ENCODE peak calls at places on chromosome 16, in nine cellular contexts. One of them, this sample, is unnamed.

GRCh38 chr16:89485701-89486246 is 4.6 kb downstream of the ANKRD11 start:
- DNase-seq in lower lobe of right lung: no peak
- DNase-seq in GM13977: no peak
- DNase-seq in Calu3: no peak
- DNase-seq in RWPE1: no peak
- DNase-seq in endodermal cell: no peak
- DNase-seq in fibroblast of lung: no peak
- DNase-seq in nephron progenitor cell: no peak
- DNase-seq in foreskin keratinocyte: no peak
- DNase-seq in this sample: no peak

GRCh38 chr16:8730335-8730915 is 56.0 kb downstream of the ABAT start:
- DNase-seq in GM13977: no peak
- DNase-seq in fibroblast of lung: no peak
- DNase-seq in foreskin keratinocyte: peak; percentile 85
- DNase-seq in nephron progenitor cell: no peak
- DNase-seq in lower lobe of right lung: no peak
- DNase-seq in RWPE1: peak; percentile 79
- DNase-seq in Calu3: no peak
- DNase-seq in endodermal cell: no peak
- DNase-seq in this sample: no peak

GRCh38 chr16:79089735-79090284 is 510.7 kb downstream of the MAF start:
- DNase-seq in nephron progenitor cell: no peak
- DNase-seq in endodermal cell: no peak
- DNase-seq in foreskin keratinocyte: no peak
- DNase-seq in lower lobe of right lung: no peak
- DNase-seq in fibroblast of lung: no peak
- DNase-seq in RWPE1: no peak
- DNase-seq in Calu3: no peak
- DNase-seq in GM13977: no peak
- DNase-seq in this sample: no peak

GRCh38 chr16:20866161-20866772 is 33.9 kb downstream of the DCUN1D3 start:
- DNase-seq in fibroblast of lung: peak; percentile 81
- DNase-seq in GM13977: peak; percentile 23
- DNase-seq in Calu3: peak; percentile 61
- DNase-seq in RWPE1: peak; percentile 88
- DNase-seq in foreskin keratinocyte: peak; percentile 85
- DNase-seq in endodermal cell: peak; percentile 60
- DNase-seq in nephron progenitor cell: no peak
- DNase-seq in lower lobe of right lung: no peak
- DNase-seq in this sample: no peak

GRCh38 chr16:80174416-80174815 is 366.4 kb upstream of the DYNLRB2 start:
- DNase-seq in foreskin keratinocyte: peak; percentile 84
- DNase-seq in endodermal cell: no peak
- DNase-seq in lower lobe of right lung: no peak
- DNase-seq in Calu3: no peak
- DNase-seq in RWPE1: peak; percentile 50
- DNase-seq in fibroblast of lung: peak; percentile 89
- DNase-seq in GM13977: no peak
- DNase-seq in nephron progenitor cell: no peak
- DNase-seq in this sample: no peak

GRCh38 chr16:75296606-75297005 is 45.2 kb upstream of the BCAR1 start:
- DNase-seq in nephron progenitor cell: no peak
- DNase-seq in lower lobe of right lung: no peak
- DNase-seq in GM13977: no peak
- DNase-seq in RWPE1: no peak
- DNase-seq in fibroblast of lung: peak; percentile 54
- DNase-seq in Calu3: no peak
- DNase-seq in foreskin keratinocyte: no peak
- DNase-seq in endodermal cell: no peak
- DNase-seq in this sample: no peak

GRCh38 chr16:76639685-76640289 is 362.6 kb downstream of the CNTNAP4 start:
- DNase-seq in nephron progenitor cell: peak; percentile 28
- DNase-seq in foreskin keratinocyte: peak; percentile 29
- DNase-seq in fibroblast of lung: peak; percentile 81
- DNase-seq in GM13977: no peak
- DNase-seq in Calu3: peak; percentile 60
- DNase-seq in endodermal cell: peak; percentile 84
- DNase-seq in lower lobe of right lung: no peak
- DNase-seq in RWPE1: peak; percentile 18
- DNase-seq in this sample: no peak

GRCh38 chr16:53912155-53912554 is 208.2 kb downstream of the FTO start:
- DNase-seq in nephron progenitor cell: no peak
- DNase-seq in fibroblast of lung: no peak
- DNase-seq in foreskin keratinocyte: peak; percentile 94
- DNase-seq in GM13977: peak; percentile 19
- DNase-seq in endodermal cell: no peak
- DNase-seq in Calu3: no peak
- DNase-seq in lower lobe of right lung: no peak
- DNase-seq in RWPE1: peak; percentile 74
- DNase-seq in this sample: no peak

GRCh38 chr16:13554020-13554419 is 365.9 kb upstream of the ERCC4 start:
- DNase-seq in foreskin keratinocyte: no peak
- DNase-seq in Calu3: no peak
- DNase-seq in lower lobe of right lung: no peak
- DNase-seq in RWPE1: no peak
- DNase-seq in GM13977: no peak
- DNase-seq in fibroblast of lung: no peak
- DNase-seq in nephron progenitor cell: no peak
- DNase-seq in endodermal cell: no peak
- DNase-seq in this sample: no peak

GRCh38 chr16:13552960-13553257 is 367.0 kb upstream of the ERCC4 start:
- DNase-seq in fibroblast of lung: no peak
- DNase-seq in lower lobe of right lung: no peak
- DNase-seq in nephron progenitor cell: no peak
- DNase-seq in foreskin keratinocyte: no peak
- DNase-seq in GM13977: no peak
- DNase-seq in RWPE1: no peak
- DNase-seq in Calu3: no peak
- DNase-seq in endodermal cell: no peak
- DNase-seq in this sample: no peak

GRCh38 chr16:13550254-13550653 is 369.7 kb upstream of the ERCC4 start:
- DNase-seq in fibroblast of lung: no peak
- DNase-seq in lower lobe of right lung: no peak
- DNase-seq in Calu3: no peak
- DNase-seq in endodermal cell: no peak
- DNase-seq in nephron progenitor cell: no peak
- DNase-seq in GM13977: no peak
- DNase-seq in foreskin keratinocyte: no peak
- DNase-seq in RWPE1: no peak
- DNase-seq in this sample: no peak

GRCh38 chr16:13553453-13553985 is 366.4 kb upstream of the ERCC4 start:
- DNase-seq in RWPE1: no peak
- DNase-seq in lower lobe of right lung: no peak
- DNase-seq in foreskin keratinocyte: no peak
- DNase-seq in endodermal cell: no peak
- DNase-seq in Calu3: no peak
- DNase-seq in nephron progenitor cell: no peak
- DNase-seq in GM13977: no peak
- DNase-seq in fibroblast of lung: no peak
- DNase-seq in this sample: no peak

DNA sequence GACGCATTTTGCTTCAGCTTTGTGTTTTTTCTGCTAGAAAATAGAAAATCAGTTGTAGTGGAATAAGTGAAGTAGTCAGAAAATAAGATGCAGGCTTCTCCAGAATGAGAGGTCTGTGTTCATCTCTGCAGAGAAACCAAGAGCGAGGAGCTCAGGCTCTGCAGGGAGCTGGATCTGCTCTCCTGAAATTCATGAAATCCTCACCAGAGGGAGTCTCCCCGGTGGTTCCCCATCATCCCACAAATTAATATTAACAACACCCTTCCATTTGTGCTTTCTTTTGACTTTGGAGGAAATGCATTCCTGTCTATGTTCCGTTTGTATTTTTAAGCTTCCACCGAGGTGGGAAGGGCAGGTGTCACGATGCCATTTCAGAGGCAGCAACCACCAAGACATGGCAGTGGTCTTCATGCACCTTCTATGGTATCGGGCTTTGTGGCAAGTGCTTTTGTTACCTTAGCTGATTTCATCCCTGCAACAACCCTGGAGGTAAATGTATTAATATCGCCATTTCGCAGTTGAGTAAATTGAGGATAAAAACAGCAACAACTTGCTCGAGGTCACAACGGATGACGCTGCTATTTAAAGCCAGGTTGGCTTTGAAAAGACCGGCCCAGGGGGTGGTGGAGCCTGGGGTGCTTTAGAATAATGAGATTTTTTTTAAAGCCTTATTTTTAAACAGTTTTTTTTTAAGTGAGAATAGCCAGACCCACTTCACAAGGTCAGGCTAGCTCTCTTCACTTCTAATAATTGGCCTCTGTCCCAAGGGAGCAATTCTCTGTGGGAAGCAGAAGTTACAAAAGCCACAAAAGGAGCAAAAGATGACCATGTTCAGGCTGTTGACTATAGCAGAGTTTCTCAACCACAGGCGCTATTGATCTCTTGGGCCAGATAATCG is 367.6 kb upstream of the ERCC4 start:
- DNase-seq in lower lobe of right lung: no peak
- DNase-seq in nephron progenitor cell: no peak
- DNase-seq in foreskin keratinocyte: no peak
- DNase-seq in GM13977: no peak
- DNase-seq in RWPE1: no peak
- DNase-seq in endodermal cell: no peak
- DNase-seq in fibroblast of lung: no peak
- DNase-seq in Calu3: no peak
- DNase-seq in this sample: no peak
- TF ChIP-seq CTCF in lower lobe of right lung: no peak
- TF ChIP-seq CTCF in nephron progenitor cell: no peak
- TF ChIP-seq CTCF in foreskin keratinocyte: no peak
- TF ChIP-seq CTCF in GM13977: no peak
- TF ChIP-seq CTCF in RWPE1: no peak
- TF ChIP-seq CTCF in endodermal cell: peak; percentile 71
- TF ChIP-seq CTCF in fibroblast of lung: no peak
- TF ChIP-seq CTCF in Calu3: no peak
- TF ChIP-seq CTCF in this sample: no peak

DNA sequence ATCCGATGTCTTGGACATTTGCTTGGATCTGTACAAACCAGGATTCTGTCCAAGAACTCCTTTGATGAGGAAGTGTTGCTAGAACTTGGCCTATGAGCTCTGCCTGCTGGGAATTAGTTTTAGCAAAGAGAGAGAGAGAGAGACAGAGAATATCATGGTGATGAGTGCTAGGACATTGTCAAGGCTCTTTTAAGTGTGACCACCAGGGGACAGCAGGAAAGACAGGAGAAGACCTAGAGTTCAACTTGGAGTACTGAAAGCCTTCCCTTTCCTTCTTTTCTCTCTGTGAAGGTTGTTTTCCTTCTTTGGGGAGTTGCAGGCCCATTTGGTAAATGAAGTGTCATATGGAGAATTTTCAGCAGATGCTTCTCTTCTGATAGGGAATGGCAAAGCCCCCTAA is 389.2 kb upstream of the HSBP1 start:
- DNase-seq in fibroblast of lung: no peak
- DNase-seq in endodermal cell: no peak
- DNase-seq in nephron progenitor cell: no peak
- DNase-seq in GM13977: no peak
- DNase-seq in Calu3: no peak
- DNase-seq in foreskin keratinocyte: no peak
- DNase-seq in RWPE1: no peak
- DNase-seq in lower lobe of right lung: no peak
- DNase-seq in this sample: no peak
- TF ChIP-seq CTCF in fibroblast of lung: no peak
- TF ChIP-seq CTCF in endodermal cell: peak; percentile 70
- TF ChIP-seq CTCF in nephron progenitor cell: no peak
- TF ChIP-seq CTCF in GM13977: no peak
- TF ChIP-seq CTCF in Calu3: no peak
- TF ChIP-seq CTCF in foreskin keratinocyte: no peak
- TF ChIP-seq CTCF in RWPE1: no peak
- TF ChIP-seq CTCF in lower lobe of right lung: no peak
- TF ChIP-seq CTCF in this sample: no peak

GRCh38 chr16:57169327-57169726 is 16.5 kb downstream of the PSME3IP1 start:
- DNase-seq in endodermal cell: no peak
- DNase-seq in lower lobe of right lung: no peak
- DNase-seq in RWPE1: no peak
- DNase-seq in nephron progenitor cell: no peak
- DNase-seq in Calu3: no peak
- DNase-seq in foreskin keratinocyte: no peak
- DNase-seq in GM13977: no peak
- DNase-seq in fibroblast of lung: no peak
- DNase-seq in this sample: no peak

GRCh38 chr16:57165923-57166322 is 19.9 kb downstream of the PSME3IP1 start:
- DNase-seq in Calu3: no peak
- DNase-seq in fibroblast of lung: peak; percentile 88
- DNase-seq in GM13977: no peak
- DNase-seq in lower lobe of right lung: no peak
- DNase-seq in endodermal cell: no peak
- DNase-seq in nephron progenitor cell: no peak
- DNase-seq in RWPE1: no peak
- DNase-seq in foreskin keratinocyte: peak; percentile 43
- DNase-seq in this sample: no peak

GRCh38 chr16:57167537-57167936 is 18.3 kb downstream of the PSME3IP1 start:
- DNase-seq in lower lobe of right lung: no peak
- DNase-seq in GM13977: no peak
- DNase-seq in RWPE1: no peak
- DNase-seq in fibroblast of lung: no peak
- DNase-seq in nephron progenitor cell: no peak
- DNase-seq in Calu3: no peak
- DNase-seq in endodermal cell: no peak
- DNase-seq in foreskin keratinocyte: no peak
- DNase-seq in this sample: no peak

GRCh38 chr16:57166951-57167350 is 18.9 kb downstream of the PSME3IP1 start:
- DNase-seq in endodermal cell: no peak
- DNase-seq in Calu3: no peak
- DNase-seq in GM13977: no peak
- DNase-seq in nephron progenitor cell: no peak
- DNase-seq in lower lobe of right lung: peak; percentile 66
- DNase-seq in RWPE1: no peak
- DNase-seq in fibroblast of lung: peak; percentile 75
- DNase-seq in foreskin keratinocyte: peak; percentile 74
- DNase-seq in this sample: no peak

GRCh38 chr16:57167951-57168350 is 17.9 kb downstream of the PSME3IP1 start:
- DNase-seq in GM13977: peak; percentile 59
- DNase-seq in lower lobe of right lung: no peak
- DNase-seq in foreskin keratinocyte: peak; percentile 60
- DNase-seq in RWPE1: peak; percentile 46
- DNase-seq in endodermal cell: no peak
- DNase-seq in fibroblast of lung: peak; percentile 87
- DNase-seq in nephron progenitor cell: no peak
- DNase-seq in Calu3: no peak
- DNase-seq in this sample: no peak
- TF ChIP-seq CTCF in GM13977: peak; percentile 64
- TF ChIP-seq CTCF in lower lobe of right lung: peak; percentile 58
- TF ChIP-seq CTCF in foreskin keratinocyte: peak; percentile 87
- TF ChIP-seq CTCF in RWPE1: peak; percentile 76
- TF ChIP-seq CTCF in endodermal cell: peak; percentile 69
- TF ChIP-seq CTCF in fibroblast of lung: peak; percentile 72
- TF ChIP-seq CTCF in nephron progenitor cell: peak; percentile 56
- TF ChIP-seq CTCF in Calu3: peak; percentile 22
- TF ChIP-seq CTCF in this sample: peak; percentile 90

DNA sequence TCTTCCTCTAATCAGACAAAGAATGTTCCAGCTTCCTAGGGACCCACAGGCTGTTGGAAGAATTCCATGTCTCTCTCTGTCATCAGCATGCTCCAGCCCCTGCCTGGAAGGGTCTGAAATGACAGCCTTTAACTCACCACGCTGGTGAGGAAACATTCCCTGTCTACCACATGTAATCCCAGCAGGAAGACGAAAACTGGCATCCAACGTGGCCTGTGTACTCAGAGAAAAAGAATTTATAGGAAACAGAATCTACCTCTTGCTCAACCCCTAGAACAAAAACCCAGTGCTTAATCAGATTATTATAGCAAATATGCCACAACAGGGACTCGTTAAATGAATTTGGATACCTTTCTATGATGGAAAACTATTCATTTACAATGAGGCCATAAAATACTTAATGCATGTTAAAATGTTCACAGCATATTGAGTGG is 147.3 kb upstream of the FOXF1 start:
- DNase-seq in fibroblast of lung: peak; percentile 96
- DNase-seq in RWPE1: peak; percentile 38
- DNase-seq in GM13977: no peak
- DNase-seq in Calu3: no peak
- DNase-seq in lower lobe of right lung: no peak
- DNase-seq in endodermal cell: no peak
- DNase-seq in foreskin keratinocyte: no peak
- DNase-seq in nephron progenitor cell: no peak
- DNase-seq in this sample: peak; percentile 6
- TF ChIP-seq CTCF in fibroblast of lung: no peak
- TF ChIP-seq CTCF in RWPE1: no peak
- TF ChIP-seq CTCF in GM13977: no peak
- TF ChIP-seq CTCF in Calu3: no peak
- TF ChIP-seq CTCF in lower lobe of right lung: no peak
- TF ChIP-seq CTCF in endodermal cell: no peak
- TF ChIP-seq CTCF in foreskin keratinocyte: no peak
- TF ChIP-seq CTCF in nephron progenitor cell: no peak
- TF ChIP-seq CTCF in this sample: no peak

This sample was measured in chondrocyte.